ENCODE peak calls at places on chromosomes 13 and 19, in five cellular contexts. A is A549; B is HFF-Myc; E is stimulated activated CD4-positive, alpha-beta T cell treated with anti-CD3 and anti-CD28 coated beads, Interleukin-4, amount 100 ng/mL, for 24 hours; O is CD4-positive, alpha-beta T cell. M is an unnamed sample.

GRCh38 chr19:38409631-38410133 is 6.8 kb downstream of the FAM98C start:
- DNase-seq in A (no peak), B (no peak), E (no peak), O (no peak), M (no peak)

GRCh38 chr13:97492257-97492656 is 58.3 kb downstream of the RAP2A start:
- DNase-seq in A (no peak), B (no peak), E (no peak), O (no peak), M (no peak)

GRCh38 chr13:97502192-97502591 is 68.2 kb downstream of the RAP2A start:
- DNase-seq in A (no peak), B (no peak), E (no peak), O (no peak), M (no peak)

GRCh38 chr19:5680083-5680436 is 256 bp downstream of the MICOS13 start:
- DNase-seq in A (no peak), B (no peak), E (no peak), O (no peak), M (no peak)

GRCh38 chr13:72864142-72865035 is 82.5 kb downstream of the PIBF1 start:
- DNase-seq in A (no peak), B (peak), E (peak), O (no peak), M (no peak)

GRCh38 chr19:54662730-54663129 is at the start of gene LILRB4:
- DNase-seq in A (no peak), B (no peak), E (no peak), O (no peak), M (no peak)

GRCh38 chr19:22945560-22945959 is 57.4 kb downstream of the ZNF728 start:
- DNase-seq in A (no peak), B (no peak), E (no peak), O (no peak), M (peak)

GRCh38 chr19:51566489-51567100 is 4.5 kb upstream of the ZNF175 start:
- DNase-seq in A (no peak), B (no peak), E (no peak), O (no peak), M (no peak)

GRCh38 chr19:5478925-5479588 is 23.8 kb downstream of the ZNRF4 start:
- DNase-seq in A (no peak), B (no peak), E (no peak), O (no peak), M (no peak)

GRCh38 chr19:6947745-6948144 is 60.4 kb downstream of the ADGRE1 start:
- DNase-seq in A (peak), B (peak), E (peak), O (no peak), M (no peak)

GRCh38 chr13:45728759-45729158 is 26.6 kb downstream of the CBY2 start:
- DNase-seq in A (peak), B (no peak), E (no peak), O (no peak), M (no peak)

GRCh38 chr19:38234615-38235014 is 10.6 kb upstream of the DPF1 start:
- DNase-seq in A (no peak), B (no peak), E (no peak), O (no peak), M (no peak)

GRCh38 chr13:27450921-27451461 is 627 bp upstream of the MTIF3 start:
- DNase-seq in A (no peak), B (no peak), E (peak), O (peak), M (peak)

GRCh38 chr19:45782162-45782623 is at the start of gene DMPK:
- DNase-seq in A (peak), B (no peak), E (no peak), O (no peak), M (peak)

GRCh38 chr19:40416918-40417713 is 3.9 kb upstream of the PRX start:
- DNase-seq in A (no peak), B (no peak), E (no peak), O (no peak), M (no peak)

GRCh38 chr13:102877285-102877684 is 31.5 kb downstream of the ERCC5 start:
- DNase-seq in A (no peak), B (no peak), E (no peak), O (no peak), M (no peak)

GRCh38 chr19:19315444-19315843 is 4.9 kb downstream of the SUGP1 start:
- DNase-seq in A (no peak), B (no peak), E (no peak), O (no peak), M (no peak)

GRCh38 chr13:40562975-40563349 is 103.5 kb downstream of the FOXO1 start:
- DNase-seq in A (no peak), B (no peak), E (no peak), O (no peak), M (no peak)

GRCh38 chr19:14629557-14629956 is 45.1 kb downstream of the ADGRE3 start:
- DNase-seq in A (no peak), B (no peak), E (no peak), O (no peak), M (no peak)

GRCh38 chr19:3135961-3136683 is at the start of gene GNA15:
- DNase-seq in A (no peak), B (no peak), E (peak), O (peak), M (no peak)

GRCh38 chr13:46595136-46595917 is 42.4 kb downstream of the LRCH1 start:
- DNase-seq in A (no peak), B (peak), E (no peak), O (no peak), M (no peak)

GRCh38 chr13:19153782-19154450 is 27.7 kb downstream of the TUBA3C start:
- DNase-seq in A (no peak), B (no peak), E (no peak), O (no peak), M (peak)

GRCh38 chr19:33883869-33884519 is 87.3 kb downstream of the KCTD15 start:
- DNase-seq in A (no peak), B (no peak), E (no peak), O (no peak), M (no peak)

GRCh38 chr13:104477256-104477655 is 1411.0 kb upstream of the SLC10A2 start:
- DNase-seq in A (no peak), B (no peak), E (no peak), O (no peak), M (no peak)

GRCh38 chr13:98755116-98755515 is 2.6 kb upstream of the SLC15A1 start:
- DNase-seq in A (no peak), B (no peak), E (no peak), O (no peak), M (no peak)

GRCh38 chr13:74056829-74057564 is 77.2 kb downstream of the KLF12 start:
- DNase-seq in A (no peak), B (no peak), E (no peak), O (no peak), M (no peak)

GRCh38 chr13:31227063-31227462 is 27.3 kb downstream of the B3GLCT start:
- DNase-seq in A (no peak), B (no peak), E (no peak), O (no peak), M (no peak)

GRCh38 chr13:44818428-44818827 is 170.8 kb downstream of the NUFIP1 start:
- DNase-seq in A (no peak), B (no peak), E (no peak), O (no peak), M (peak)

GRCh38 chr19:40609561-40610395 is 8.6 kb downstream of the LTBP4 start:
- DNase-seq in A (peak), B (no peak), E (peak), O (peak), M (no peak)

GRCh38 chr19:10617409-10618121 is 7.8 kb upstream of the SLC44A2 start:
- DNase-seq in A (no peak), B (no peak), E (no peak), O (no peak), M (no peak)

GRCh38 chr19:18849838-18850400 is 18.2 kb downstream of the UPF1 start:
- DNase-seq in A (no peak), B (no peak), E (no peak), O (no peak), M (no peak)

GRCh38 chr13:27242642-27243185 is 8.6 kb upstream of the RPL21 start:
- DNase-seq in A (no peak), B (no peak), E (no peak), O (no peak), M (no peak)

GRCh38 chr13:63517376-63517775 is 2101.7 kb upstream of the PCDH20 start:
- DNase-seq in A (no peak), B (peak), E (no peak), O (no peak), M (peak)

M was measured in COR-L47.